ENCODE peak calls at places on chromosomes 11 and 22, in five cellular contexts. One of them, this sample, is unnamed.

GRCh38 chr11:78645226-78646202 is 70.8 kb upstream of the NARS2 start:
- DNase-seq in HEK293T: peak
- DNase-seq in activated CD4-positive, alpha-beta T cell treated with anti-CD3 and anti-CD28 coated beads, Interleukin-2, amount 50 U/mL, for 1 hour: peak
- DNase-seq in cardiac septum: no peak
- DNase-seq in GOT3: no peak
- DNase-seq in this sample: peak

GRCh38 chr11:87263979-87264378 is 226.2 kb downstream of the TMEM135 start:
- DNase-seq in HEK293T: no peak
- DNase-seq in cardiac septum: no peak
- DNase-seq in activated CD4-positive, alpha-beta T cell treated with anti-CD3 and anti-CD28 coated beads, Interleukin-2, amount 50 U/mL, for 1 hour: no peak
- DNase-seq in GOT3: no peak
- DNase-seq in this sample: no peak

GRCh38 chr22:49969751-49970527 is 9.4 kb downstream of the PIM3 start:
- DNase-seq in HEK293T: no peak
- DNase-seq in activated CD4-positive, alpha-beta T cell treated with anti-CD3 and anti-CD28 coated beads, Interleukin-2, amount 50 U/mL, for 1 hour: no peak
- DNase-seq in GOT3: no peak
- DNase-seq in cardiac septum: peak
- DNase-seq in this sample: no peak

GRCh38 chr11:103367650-103368049 is 258.4 kb downstream of the DYNC2H1 start:
- DNase-seq in activated CD4-positive, alpha-beta T cell treated with anti-CD3 and anti-CD28 coated beads, Interleukin-2, amount 50 U/mL, for 1 hour: no peak
- DNase-seq in HEK293T: no peak
- DNase-seq in cardiac septum: no peak
- DNase-seq in GOT3: no peak
- DNase-seq in this sample: no peak

GRCh38 chr22:47587361-47587760 is 824.9 kb downstream of the TBC1D22A start:
- DNase-seq in cardiac septum: peak
- DNase-seq in activated CD4-positive, alpha-beta T cell treated with anti-CD3 and anti-CD28 coated beads, Interleukin-2, amount 50 U/mL, for 1 hour: no peak
- DNase-seq in GOT3: no peak
- DNase-seq in HEK293T: no peak
- DNase-seq in this sample: no peak

GRCh38 chr11:57903441-57904123 is 120.1 kb upstream of the OR9Q1 start:
- DNase-seq in HEK293T: no peak
- DNase-seq in GOT3: no peak
- DNase-seq in activated CD4-positive, alpha-beta T cell treated with anti-CD3 and anti-CD28 coated beads, Interleukin-2, amount 50 U/mL, for 1 hour: no peak
- DNase-seq in cardiac septum: no peak
- DNase-seq in this sample: peak

GRCh38 chr22:32557424-32557823 is 82.8 kb downstream of the FBXO7 start:
- DNase-seq in HEK293T: no peak
- DNase-seq in activated CD4-positive, alpha-beta T cell treated with anti-CD3 and anti-CD28 coated beads, Interleukin-2, amount 50 U/mL, for 1 hour: no peak
- DNase-seq in GOT3: no peak
- DNase-seq in cardiac septum: no peak
- DNase-seq in this sample: no peak

GRCh38 chr11:68947151-68947550 is 33.6 kb downstream of the MRGPRD start:
- DNase-seq in cardiac septum: no peak
- DNase-seq in activated CD4-positive, alpha-beta T cell treated with anti-CD3 and anti-CD28 coated beads, Interleukin-2, amount 50 U/mL, for 1 hour: no peak
- DNase-seq in HEK293T: no peak
- DNase-seq in GOT3: no peak
- DNase-seq in this sample: no peak

GRCh38 chr22:22748297-22748743 is 103.9 kb downstream of the GGTLC2 start:
- DNase-seq in GOT3: no peak
- DNase-seq in activated CD4-positive, alpha-beta T cell treated with anti-CD3 and anti-CD28 coated beads, Interleukin-2, amount 50 U/mL, for 1 hour: peak
- DNase-seq in cardiac septum: no peak
- DNase-seq in HEK293T: peak
- DNase-seq in this sample: peak

GRCh38 chr11:6390718-6391547 is 659 bp downstream of the SMPD1 start:
- DNase-seq in activated CD4-positive, alpha-beta T cell treated with anti-CD3 and anti-CD28 coated beads, Interleukin-2, amount 50 U/mL, for 1 hour: no peak
- DNase-seq in HEK293T: no peak
- DNase-seq in GOT3: no peak
- DNase-seq in cardiac septum: no peak
- DNase-seq in this sample: no peak

GRCh38 chr11:112785717-112786116 is 175.5 kb upstream of the NCAM1 start:
- DNase-seq in HEK293T: no peak
- DNase-seq in cardiac septum: peak
- DNase-seq in GOT3: no peak
- DNase-seq in activated CD4-positive, alpha-beta T cell treated with anti-CD3 and anti-CD28 coated beads, Interleukin-2, amount 50 U/mL, for 1 hour: no peak
- DNase-seq in this sample: no peak

GRCh38 chr11:76250520-76251222 is 44.4 kb upstream of the WNT11 start:
- DNase-seq in GOT3: no peak
- DNase-seq in HEK293T: no peak
- DNase-seq in cardiac septum: no peak
- DNase-seq in activated CD4-positive, alpha-beta T cell treated with anti-CD3 and anti-CD28 coated beads, Interleukin-2, amount 50 U/mL, for 1 hour: no peak
- DNase-seq in this sample: no peak

GRCh38 chr11:77506857-77507256 is 33.0 kb upstream of the PAK1 start:
- DNase-seq in GOT3: no peak
- DNase-seq in cardiac septum: no peak
- DNase-seq in HEK293T: no peak
- DNase-seq in activated CD4-positive, alpha-beta T cell treated with anti-CD3 and anti-CD28 coated beads, Interleukin-2, amount 50 U/mL, for 1 hour: no peak
- DNase-seq in this sample: peak

GRCh38 chr22:37533995-37534394 is 14.8 kb upstream of the CARD10 start:
- DNase-seq in cardiac septum: no peak
- DNase-seq in GOT3: no peak
- DNase-seq in activated CD4-positive, alpha-beta T cell treated with anti-CD3 and anti-CD28 coated beads, Interleukin-2, amount 50 U/mL, for 1 hour: no peak
- DNase-seq in HEK293T: no peak
- DNase-seq in this sample: peak

GRCh38 chr11:3015796-3016195 is 23.7 kb upstream of the NAP1L4 start:
- DNase-seq in GOT3: no peak
- DNase-seq in HEK293T: no peak
- DNase-seq in cardiac septum: no peak
- DNase-seq in activated CD4-positive, alpha-beta T cell treated with anti-CD3 and anti-CD28 coated beads, Interleukin-2, amount 50 U/mL, for 1 hour: no peak
- DNase-seq in this sample: no peak

GRCh38 chr22:50260801-50261614 is 475 bp downstream of the MAPK12 start:
- DNase-seq in GOT3: no peak
- DNase-seq in activated CD4-positive, alpha-beta T cell treated with anti-CD3 and anti-CD28 coated beads, Interleukin-2, amount 50 U/mL, for 1 hour: no peak
- DNase-seq in cardiac septum: no peak
- DNase-seq in HEK293T: peak
- DNase-seq in this sample: peak

GRCh38 chr22:46673677-46674236 is 53.6 kb downstream of the GRAMD4 start:
- DNase-seq in GOT3: no peak
- DNase-seq in activated CD4-positive, alpha-beta T cell treated with anti-CD3 and anti-CD28 coated beads, Interleukin-2, amount 50 U/mL, for 1 hour: peak
- DNase-seq in cardiac septum: no peak
- DNase-seq in HEK293T: no peak
- DNase-seq in this sample: no peak

GRCh38 chr11:129861702-129862107 is 33.7 kb downstream of the NFRKB start:
- DNase-seq in GOT3: no peak
- DNase-seq in activated CD4-positive, alpha-beta T cell treated with anti-CD3 and anti-CD28 coated beads, Interleukin-2, amount 50 U/mL, for 1 hour: no peak
- DNase-seq in cardiac septum: no peak
- DNase-seq in HEK293T: peak
- DNase-seq in this sample: no peak

GRCh38 chr11:2451916-2452694 is 7.3 kb downstream of the KCNQ1 start:
- DNase-seq in GOT3: no peak
- DNase-seq in HEK293T: no peak
- DNase-seq in cardiac septum: peak
- DNase-seq in activated CD4-positive, alpha-beta T cell treated with anti-CD3 and anti-CD28 coated beads, Interleukin-2, amount 50 U/mL, for 1 hour: no peak
- DNase-seq in this sample: no peak

GRCh38 chr22:38843201-38843715 is 570 bp downstream of the NPTXR start:
- DNase-seq in GOT3: peak
- DNase-seq in HEK293T: peak
- DNase-seq in cardiac septum: no peak
- DNase-seq in activated CD4-positive, alpha-beta T cell treated with anti-CD3 and anti-CD28 coated beads, Interleukin-2, amount 50 U/mL, for 1 hour: peak
- DNase-seq in this sample: peak

GRCh38 chr11:11022126-11022730 is 164.4 kb upstream of the ZBED5 start:
- DNase-seq in cardiac septum: no peak
- DNase-seq in activated CD4-positive, alpha-beta T cell treated with anti-CD3 and anti-CD28 coated beads, Interleukin-2, amount 50 U/mL, for 1 hour: no peak
- DNase-seq in HEK293T: no peak
- DNase-seq in GOT3: no peak
- DNase-seq in this sample: peak

GRCh38 chr11:45390407-45390806 is 104.3 kb upstream of the SYT13 start:
- DNase-seq in HEK293T: no peak
- DNase-seq in cardiac septum: no peak
- DNase-seq in activated CD4-positive, alpha-beta T cell treated with anti-CD3 and anti-CD28 coated beads, Interleukin-2, amount 50 U/mL, for 1 hour: no peak
- DNase-seq in GOT3: no peak
- DNase-seq in this sample: no peak

GRCh38 chr11:106021181-106021966 is 666 bp downstream of the MSANTD4 start:
- DNase-seq in HEK293T: no peak
- DNase-seq in GOT3: no peak
- DNase-seq in activated CD4-positive, alpha-beta T cell treated with anti-CD3 and anti-CD28 coated beads, Interleukin-2, amount 50 U/mL, for 1 hour: no peak
- DNase-seq in cardiac septum: no peak
- DNase-seq in this sample: no peak

GRCh38 chr11:122209619-122210377 is 93.8 kb upstream of the BLID start:
- DNase-seq in GOT3: no peak
- DNase-seq in cardiac septum: no peak
- DNase-seq in activated CD4-positive, alpha-beta T cell treated with anti-CD3 and anti-CD28 coated beads, Interleukin-2, amount 50 U/mL, for 1 hour: no peak
- DNase-seq in HEK293T: no peak
- DNase-seq in this sample: no peak

GRCh38 chr11:124207102-124207792 is 24.1 kb downstream of the OR10D3 start:
- DNase-seq in cardiac septum: no peak
- DNase-seq in GOT3: no peak
- DNase-seq in activated CD4-positive, alpha-beta T cell treated with anti-CD3 and anti-CD28 coated beads, Interleukin-2, amount 50 U/mL, for 1 hour: no peak
- DNase-seq in HEK293T: no peak
- DNase-seq in this sample: no peak

GRCh38 chr11:93032580-93032979 is 63.1 kb downstream of the MTNR1B start:
- DNase-seq in HEK293T: no peak
- DNase-seq in GOT3: no peak
- DNase-seq in cardiac septum: no peak
- DNase-seq in activated CD4-positive, alpha-beta T cell treated with anti-CD3 and anti-CD28 coated beads, Interleukin-2, amount 50 U/mL, for 1 hour: no peak
- DNase-seq in this sample: no peak